ENCODE peak calls at places on chromosomes 13 and 19, in seven cellular contexts. U, K, N, B, L, W and H are unnamed samples.
A peak's percentile ranks its signal among the peaks of the same experiment; 100 is the strongest.

GRCh38 chr13:114257014-114257413 is 22.3 kb downstream of the CDC16 start:
- DNase-seq in U (no peak), K (no peak), N (no peak), B (no peak), L (no peak), W (peak; percentile 36), H (no peak)

GRCh38 chr13:48400820-48401219 is 12.1 kb downstream of the LPAR6 start:
- DNase-seq in U (peak; percentile 51), K (no peak), N (peak; percentile 47), B (no peak), L (no peak), W (no peak), H (peak; percentile 80)

GRCh38 chr13:94956407-94957110 is 244.2 kb upstream of the SOX21 start:
- DNase-seq in U (no peak), K (no peak), N (no peak), B (no peak), L (no peak), W (no peak), H (no peak)

GRCh38 chr13:30585748-30586262 is 31.9 kb upstream of the USPL1 start:
- DNase-seq in U (no peak), K (no peak), N (no peak), B (no peak), L (no peak), W (no peak), H (no peak)

GRCh38 chr13:70107498-70108271 is at the start of gene ATXN8OS:
- DNase-seq in U (no peak), K (no peak), N (no peak), B (no peak), L (no peak), W (peak; percentile 32), H (no peak)

GRCh38 chr19:48780684-48781391 is 25.5 kb downstream of the FGF21 start:
- DNase-seq in U (no peak), K (no peak), N (peak; percentile 62), B (no peak), L (peak; percentile 81), W (peak; percentile 14), H (peak; percentile 73)

GRCh38 chr19:48632692-48633147 is 4.5 kb downstream of the DBP start:
- DNase-seq in U (no peak), K (no peak), N (no peak), B (no peak), L (no peak), W (peak; percentile 39), H (no peak)

GRCh38 chr19:28980236-28980868 is 232.6 kb downstream of the UQCRFS1 start:
- DNase-seq in U (no peak), K (no peak), N (peak; percentile 20), B (no peak), L (no peak), W (peak; percentile 65), H (no peak)

GRCh38 chr13:68927387-68928026 is 1180.1 kb upstream of the ATXN8OS start:
- DNase-seq in U (no peak), K (no peak), N (peak; percentile 35), B (no peak), L (no peak), W (peak; percentile 81), H (peak; percentile 2)

GRCh38 chr19:42412223-42412622 is 15.0 kb downstream of the LIPE start:
- DNase-seq in U (no peak), K (no peak), N (no peak), B (no peak), L (no peak), W (peak; percentile 85), H (no peak)

GRCh38 chr13:77554079-77554478 is 18.6 kb downstream of the SCEL start:
- DNase-seq in U (no peak), K (no peak), N (no peak), B (no peak), L (no peak), W (no peak), H (no peak)

GRCh38 chr19:44356383-44357111 is at the start of gene ZNF112:
- DNase-seq in U (peak; percentile 59), K (no peak), N (peak; percentile 98), B (no peak), L (peak; percentile 95), W (peak; percentile 96), H (peak; percentile 83)

GRCh38 chr19:10285393-10285792 is 1.4 kb upstream of the ICAM4 start:
- DNase-seq in U (no peak), K (no peak), N (no peak), B (no peak), L (no peak), W (no peak), H (no peak)

GRCh38 chr19:46428278-46429141 is at the start of gene PNMA8C:
- DNase-seq in U (no peak), K (no peak), N (peak; percentile 31), B (peak; percentile 34), L (no peak), W (peak; percentile 86), H (no peak)

GRCh38 chr19:2711175-2711936 is 8.9 kb upstream of the GNG7 start:
- DNase-seq in U (no peak), K (no peak), N (no peak), B (no peak), L (no peak), W (no peak), H (no peak)

GRCh38 chr13:30806784-30807183 is 71.4 kb downstream of the ALOX5AP start:
- DNase-seq in U (no peak), K (no peak), N (peak; percentile 13), B (no peak), L (no peak), W (no peak), H (peak; percentile 74)

GRCh38 chr19:48484931-48485612 is 15.9 kb downstream of the CYTH2 start:
- DNase-seq in U (no peak), K (no peak), N (no peak), B (no peak), L (no peak), W (no peak), H (no peak)